ENCODE peak calls at places on chromosomes 3 and 15, in six cellular contexts. O is esophagus muscularis mucosa, Y is GM12878, T is fibroblast of lung, I is breast epithelium, G is right atrium auricular region. R is an unnamed sample. For H3K4me1, the result is how much of the 10 kb centered on the place peaks cover.

GRCh38 chr3:69182588-69183299 is 60.3 kb upstream of the LMOD3 start:
- DNase-seq in O (no peak), Y (no peak), T (peak), I (no peak), G (no peak), R (no peak)

GRCh38 chr3:58466899-58467563 is 24.9 kb upstream of the KCTD6 start:
- DNase-seq in O (no peak), Y (no peak), T (no peak), I (no peak), G (no peak), R (no peak)

GRCh38 chr15:58212909-58213526 is 74.8 kb downstream of the AQP9 start:
- DNase-seq in O (no peak), Y (no peak), T (peak), I (no peak), G (no peak), R (no peak)

GRCh38 chr3:55899887-55900286 is 412.8 kb upstream of the WNT5A start:
- DNase-seq in O (peak), Y (no peak), T (no peak), I (no peak), G (no peak), R (no peak)

GRCh38 chr3:108936924-108937689 is 16.6 kb downstream of the GUCA1C start:
- DNase-seq in O (no peak), Y (no peak), T (no peak), I (no peak), G (no peak), R (no peak)

GRCh38 chr15:101596633-101597032 is 55.5 kb downstream of the TM2D3 start:
- DNase-seq in O (no peak), Y (no peak), T (no peak), I (no peak), G (no peak), R (no peak)

GRCh38 chr3:35078780-35079179 is 560.5 kb upstream of the ARPP21 start:
- DNase-seq in O (no peak), Y (no peak), T (no peak), I (no peak), G (no peak), R (no peak)

GRCh38 chr15:74470631-74471396 is 9.9 kb upstream of the UBL7 start:
- DNase-seq in O (no peak), Y (no peak), T (no peak), I (no peak), G (no peak), R (no peak)

GRCh38 chr3:143644370-143645089 is 203.7 kb downstream of the SLC9A9 start:
- DNase-seq in O (no peak), Y (peak), T (peak), I (no peak), G (no peak), R (peak)

GRCh38 chr15:58771621-58772235 is 626 bp downstream of the MINDY2 start:
- DNase-seq in O (peak), Y (no peak), T (peak), I (peak), G (no peak), R (peak)

GRCh38 chr3:30286811-30287210 is 319.6 kb upstream of the TGFBR2 start:
- DNase-seq in O (no peak), Y (no peak), T (peak), I (no peak), G (no peak), R (no peak)

GRCh38 chr15:90560229-90560771 is 30.6 kb downstream of the CRTC3 start:
- DNase-seq in O (peak), Y (no peak), T (peak), I (no peak), G (peak), R (no peak)

GRCh38 chr15:85623648-85624047 is 171.1 kb downstream of the KLHL25 start:
- DNase-seq in O (no peak), Y (no peak), T (peak), I (no peak), G (no peak), R (no peak)

GRCh38 chr3:44571024-44571423 is 13.7 kb upstream of the ZNF660 start:
- DNase-seq in O (no peak), Y (no peak), T (no peak), I (no peak), G (no peak), R (no peak)

GRCh38 chr3:114567774-114568173 is 273.9 kb downstream of the TIGIT start:
- DNase-seq in O (no peak), Y (no peak), T (no peak), I (no peak), G (no peak), R (peak)

GRCh38 chr15:100897873-100898490 is 18.4 kb downstream of the ALDH1A3 start:
- DNase-seq in O (no peak), Y (no peak), T (no peak), I (no peak), G (no peak), R (no peak)

GRCh38 chr15:80773122-80773551 is 6.0 kb upstream of the CEMIP start:
- DNase-seq in O (no peak), Y (no peak), T (no peak), I (no peak), G (no peak), R (no peak)

GRCh38 chr15:41966414-41966812 is 5.9 kb downstream of the EHD4 start:
- DNase-seq in O (no peak), Y (no peak), T (no peak), I (no peak), G (no peak), R (no peak)

GRCh38 chr3:10194328-10195071 is 29.8 kb downstream of the IRAK2 start:
- DNase-seq in O (no peak), Y (peak), T (no peak), I (no peak), G (no peak), R (no peak)

GRCh38 chr3:188320757-188321156 is 166.8 kb downstream of the LPP start:
- DNase-seq in O (no peak), Y (no peak), T (no peak), I (no peak), G (no peak), R (no peak)

GRCh38 chr15:95874625-95875024 is 455.9 kb upstream of the NR2F2 start:
- DNase-seq in O (no peak), Y (no peak), T (no peak), I (no peak), G (no peak), R (no peak)

GRCh38 chr15:50247819-50248650 is 17.5 kb downstream of the HDC start:
- DNase-seq in O (no peak), Y (no peak), T (no peak), I (no peak), G (no peak), R (peak)

GRCh38 chr3:128714887-128715496 is 11.0 kb upstream of the RAB7A start:
- DNase-seq in O (no peak), Y (no peak), T (no peak), I (no peak), G (no peak), R (peak)

GRCh38 chr3:186381424-186382216 is 19.6 kb upstream of the DGKG start:
- DNase-seq in O (no peak), Y (no peak), T (no peak), I (no peak), G (no peak), R (no peak)

GRCh38 chr3:55294557-55294956 is 192.5 kb downstream of the WNT5A start:
- DNase-seq in O (no peak), Y (no peak), T (no peak), I (no peak), G (no peak), R (no peak)

GRCh38 chr3:44065311-44065710 is 176.4 kb upstream of the TOPAZ1 start:
- DNase-seq in O (no peak), Y (no peak), T (no peak), I (no peak), G (no peak), R (no peak)

GRCh38 chr3:46078712-46079400 is 51.6 kb upstream of the XCR1 start:
- DNase-seq in O (peak), Y (peak), T (peak), I (peak), G (peak), R (peak)

GRCh38 chr15:20295238-20295811 is 246.3 kb downstream of the GOLGA6L6 start:
- DNase-seq in O (no peak), Y (no peak), T (no peak), I (no peak), G (peak), R (no peak)

GRCh38 chr3:38142959-38143358 is 4.5 kb downstream of the MYD88 start:
- DNase-seq in O (no peak), Y (no peak), T (no peak), I (no peak), G (no peak), R (peak)

GRCh38 chr15:87349181-87349580 is 907.4 kb downstream of the NTRK3 start:
- DNase-seq in O (no peak), Y (no peak), T (peak), I (no peak), G (no peak), R (no peak)

GRCh38 chr3:58044656-58045055 is 36.4 kb downstream of the FLNB start:
- DNase-seq in O (no peak), Y (no peak), T (no peak), I (no peak), G (peak), R (no peak)

GRCh38 chr3:72820405-72820804 is 27.8 kb downstream of the SHQ1 start:
- DNase-seq in O (no peak), Y (no peak), T (peak), I (no peak), G (no peak), R (no peak)

GRCh38 chr3:133295199-133295901 is 104.5 kb upstream of the BFSP2 start:
- DNase-seq in O (no peak), Y (peak), T (peak), I (no peak), G (no peak), R (no peak)

GRCh38 chr3:54518011-54518675 is 395.8 kb downstream of the CACNA2D3 start:
- DNase-seq in O (peak), Y (no peak), T (no peak), I (no peak), G (no peak), R (no peak)

GRCh38 chr3:140568842-140569520 is 108.9 kb upstream of the TRIM42 start:
- DNase-seq in O (no peak), Y (no peak), T (no peak), I (peak), G (no peak), R (no peak)

GRCh38 chr15:77538793-77539487 is 93.8 kb downstream of the LINGO1 start:
- DNase-seq in O (no peak), Y (no peak), T (no peak), I (peak), G (no peak), R (no peak)

GRCh38 chr3:155019576-155019975 is 60.5 kb upstream of the MME start:
- DNase-seq in O (no peak), Y (no peak), T (peak), I (no peak), G (no peak), R (peak)

GRCh38 chr3:88957751-88958452 is 149.5 kb upstream of the EPHA3 start:
- DNase-seq in O (no peak), Y (no peak), T (peak), I (no peak), G (no peak), R (no peak)

GRCh38 chr15:63909819-63910437 is 76.2 kb upstream of the HERC1 start:
- DNase-seq in O (no peak), Y (no peak), T (peak), I (no peak), G (no peak), R (no peak)

DNA sequence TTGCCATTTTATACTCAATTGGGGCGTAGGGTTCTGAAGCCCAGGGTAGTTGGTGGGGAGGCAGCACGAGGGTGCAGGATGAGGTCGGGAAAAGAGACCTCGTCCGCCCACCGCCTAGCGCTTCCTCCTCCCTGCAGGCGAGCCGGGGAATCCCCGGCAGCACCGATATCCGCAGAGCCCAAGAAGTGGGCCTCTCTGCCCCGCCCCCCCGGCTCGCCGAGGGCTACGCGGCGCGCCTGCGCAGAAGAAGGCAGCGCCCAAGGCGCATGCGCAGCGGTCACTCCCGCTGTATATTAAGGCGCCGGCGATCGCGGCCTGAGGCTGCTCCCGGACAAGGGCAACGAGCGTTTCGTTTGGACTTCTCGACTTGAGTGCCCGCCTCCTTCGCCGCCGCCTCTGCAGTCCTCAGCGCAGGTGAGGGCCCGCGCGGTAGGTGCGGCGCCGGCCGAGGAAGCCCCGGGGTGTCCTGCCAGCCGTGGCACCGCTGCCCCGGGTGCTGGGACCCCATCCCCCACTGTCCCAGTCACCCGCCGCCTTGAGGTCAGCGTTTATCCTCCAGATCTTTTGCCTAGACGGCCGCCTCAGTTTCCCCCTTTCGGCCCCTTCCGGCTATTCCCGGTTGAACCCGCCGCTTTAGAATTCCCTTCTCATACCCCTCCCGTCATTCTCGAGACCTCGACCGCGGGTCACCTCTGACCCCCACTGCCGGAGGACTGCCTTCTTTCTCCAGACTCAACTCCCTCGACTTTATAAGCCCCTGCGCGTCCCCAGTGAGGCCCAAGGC is at the start of gene ALAS1:
- DNase-seq in O (peak), Y (peak), T (peak), I (peak), G (peak), R (peak)
- TF ChIP-seq CTCF in O (peak), Y (no peak), T (no peak), I (no peak), G (no peak), R (peak)

GRCh38 chr15:98669638-98670037 is 21.3 kb downstream of the IGF1R start:
- DNase-seq in O (no peak), Y (no peak), T (no peak), I (no peak), G (no peak), R (no peak)
- H3K4me1 ChIP-seq in O (half or more), Y (under half), T (under half), I (under half), G (half or more), R (under half)

DNA sequence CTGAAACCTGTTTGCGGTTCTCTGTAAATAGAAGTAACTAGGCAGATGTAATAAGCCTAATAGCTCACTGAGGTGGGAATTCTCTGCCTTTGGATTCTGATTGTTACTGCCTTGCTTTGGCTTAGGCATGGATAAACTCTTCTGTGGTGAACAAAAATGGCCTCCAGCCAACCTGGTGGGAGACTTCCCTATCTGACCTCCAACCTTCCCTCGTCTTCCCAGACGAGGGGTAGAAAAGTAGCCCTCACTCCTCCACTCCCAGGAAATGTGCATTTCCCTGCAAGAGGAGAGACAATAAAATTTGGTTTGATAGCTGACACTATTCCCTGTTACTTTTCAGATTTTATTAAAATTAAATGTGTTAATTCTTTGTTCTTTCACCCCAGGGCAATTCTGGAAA is 606 bp upstream of the CD96 start:
- DNase-seq in O (no peak), Y (no peak), T (no peak), I (no peak), G (no peak), R (no peak)
- H3K27ac ChIP-seq in O (no peak), Y (no peak), T (no peak), I (no peak), G (no peak), R (peak)

GRCh38 chr15:45138814-45139765 is 9.3 kb downstream of the DUOX1 start:
- DNase-seq in O (no peak), Y (no peak), T (no peak), I (no peak), G (no peak), R (no peak)

GRCh38 chr15:45137703-45138102 is 7.9 kb downstream of the DUOX1 start:
- DNase-seq in O (no peak), Y (no peak), T (no peak), I (no peak), G (no peak), R (no peak)

GRCh38 chr15:45134682-45135604 is 5.1 kb downstream of the DUOX1 start:
- DNase-seq in O (no peak), Y (no peak), T (no peak), I (no peak), G (no peak), R (peak)

GRCh38 chr15:45134046-45134445 is 4.3 kb downstream of the DUOX1 start:
- DNase-seq in O (no peak), Y (no peak), T (no peak), I (no peak), G (no peak), R (no peak)

GRCh38 chr15:45136378-45136764 is 6.6 kb downstream of the DUOX1 start:
- DNase-seq in O (no peak), Y (no peak), T (no peak), I (no peak), G (no peak), R (no peak)
- TF ChIP-seq CTCF in O (no peak), Y (peak), T (no peak), I (no peak), G (no peak), R (no peak)

DNA sequence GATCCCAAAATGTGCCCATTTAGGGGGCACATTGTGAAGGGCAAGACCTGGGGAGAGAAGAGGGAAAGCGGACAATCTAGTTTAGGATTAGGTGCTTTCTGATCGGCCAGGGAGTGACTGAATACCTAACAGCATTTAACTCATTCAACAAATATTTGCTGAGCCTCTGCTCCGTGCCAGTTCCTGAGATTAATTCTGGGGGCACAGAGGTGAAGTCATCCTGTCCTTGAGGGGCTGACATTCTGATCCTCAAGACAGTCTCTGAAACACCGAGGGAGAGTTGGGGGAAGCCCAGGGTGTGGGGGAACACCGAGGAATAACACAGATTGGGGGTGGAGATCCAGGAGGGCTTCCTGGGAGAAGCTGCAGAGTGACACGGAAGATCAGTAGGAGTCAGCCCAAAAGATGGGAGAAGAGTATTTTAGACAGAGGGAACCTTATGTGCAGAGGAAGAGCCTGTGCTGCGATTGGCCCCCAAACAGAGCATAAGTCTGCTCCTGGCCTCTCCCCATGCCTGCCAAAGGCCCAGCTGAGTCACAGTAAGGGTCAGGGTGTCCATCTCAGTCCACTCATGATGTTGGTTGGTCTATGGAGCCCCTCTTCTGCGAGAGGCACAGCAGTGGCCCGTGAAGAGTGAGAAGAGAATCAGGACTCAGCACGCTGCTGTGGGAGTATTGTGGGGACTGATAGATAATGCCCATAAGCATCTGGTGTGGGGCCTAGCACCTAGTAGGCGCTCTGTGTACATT is 60.2 kb downstream of the AMOTL2 start:
- DNase-seq in O (no peak), Y (no peak), T (no peak), I (no peak), G (peak), R (no peak)
- H3K4me1 ChIP-seq in O (under half), Y (under half), T (under half), I (under half), G (half or more), R (under half)